ENCODE peak calls at places on chromosomes 13 and 19, in six cellular contexts. One of them, this sample, is unnamed.

GRCh38 chr13:75404721-75405120 is 77.2 kb downstream of the TBC1D4 start:
- DNase-seq in stimulated activated CD4-positive, alpha-beta T cell treated with anti-CD3 and anti-CD28 coated beads, Interleukin-2, amount 100 ng/mL, for 48 hours: no peak
- DNase-seq in naive thymus-derived CD8-positive, alpha-beta T cell: no peak
- DNase-seq in HFF-Myc: no peak
- DNase-seq in transverse colon: no peak
- DNase-seq in memory B cell: no peak
- DNase-seq in this sample: no peak

GRCh38 chr19:50967924-50968708 is 1.3 kb downstream of the KLK6 start:
- DNase-seq in stimulated activated CD4-positive, alpha-beta T cell treated with anti-CD3 and anti-CD28 coated beads, Interleukin-2, amount 100 ng/mL, for 48 hours: no peak
- DNase-seq in transverse colon: no peak
- DNase-seq in HFF-Myc: no peak
- DNase-seq in memory B cell: no peak
- DNase-seq in naive thymus-derived CD8-positive, alpha-beta T cell: no peak
- DNase-seq in this sample: no peak

GRCh38 chr19:44741841-44742352 is 6.6 kb upstream of the BCL3 start:
- DNase-seq in stimulated activated CD4-positive, alpha-beta T cell treated with anti-CD3 and anti-CD28 coated beads, Interleukin-2, amount 100 ng/mL, for 48 hours: no peak
- DNase-seq in HFF-Myc: peak
- DNase-seq in memory B cell: no peak
- DNase-seq in naive thymus-derived CD8-positive, alpha-beta T cell: peak
- DNase-seq in transverse colon: peak
- DNase-seq in this sample: peak

GRCh38 chr13:32409561-32410440 is 18.1 kb downstream of the N4BP2L1 start:
- DNase-seq in stimulated activated CD4-positive, alpha-beta T cell treated with anti-CD3 and anti-CD28 coated beads, Interleukin-2, amount 100 ng/mL, for 48 hours: no peak
- DNase-seq in transverse colon: no peak
- DNase-seq in memory B cell: no peak
- DNase-seq in naive thymus-derived CD8-positive, alpha-beta T cell: no peak
- DNase-seq in HFF-Myc: no peak
- DNase-seq in this sample: peak

GRCh38 chr13:74256969-74257368 is 122.8 kb upstream of the KLF12 start:
- DNase-seq in HFF-Myc: no peak
- DNase-seq in memory B cell: no peak
- DNase-seq in naive thymus-derived CD8-positive, alpha-beta T cell: no peak
- DNase-seq in transverse colon: no peak
- DNase-seq in stimulated activated CD4-positive, alpha-beta T cell treated with anti-CD3 and anti-CD28 coated beads, Interleukin-2, amount 100 ng/mL, for 48 hours: no peak
- DNase-seq in this sample: no peak

GRCh38 chr13:58619396-58620113 is 988.0 kb downstream of the PCDH17 start:
- DNase-seq in naive thymus-derived CD8-positive, alpha-beta T cell: no peak
- DNase-seq in transverse colon: no peak
- DNase-seq in memory B cell: no peak
- DNase-seq in HFF-Myc: no peak
- DNase-seq in stimulated activated CD4-positive, alpha-beta T cell treated with anti-CD3 and anti-CD28 coated beads, Interleukin-2, amount 100 ng/mL, for 48 hours: no peak
- DNase-seq in this sample: no peak

GRCh38 chr19:23285948-23286347 is 35.8 kb upstream of the ZNF724 start:
- DNase-seq in HFF-Myc: no peak
- DNase-seq in transverse colon: no peak
- DNase-seq in memory B cell: no peak
- DNase-seq in naive thymus-derived CD8-positive, alpha-beta T cell: no peak
- DNase-seq in stimulated activated CD4-positive, alpha-beta T cell treated with anti-CD3 and anti-CD28 coated beads, Interleukin-2, amount 100 ng/mL, for 48 hours: no peak
- DNase-seq in this sample: no peak

GRCh38 chr13:20696073-20696472 is 7.4 kb upstream of the IL17D start:
- DNase-seq in memory B cell: no peak
- DNase-seq in transverse colon: no peak
- DNase-seq in naive thymus-derived CD8-positive, alpha-beta T cell: no peak
- DNase-seq in stimulated activated CD4-positive, alpha-beta T cell treated with anti-CD3 and anti-CD28 coated beads, Interleukin-2, amount 100 ng/mL, for 48 hours: no peak
- DNase-seq in HFF-Myc: no peak
- DNase-seq in this sample: peak

GRCh38 chr19:50723069-50723468 is at the start of gene CLEC11A:
- DNase-seq in stimulated activated CD4-positive, alpha-beta T cell treated with anti-CD3 and anti-CD28 coated beads, Interleukin-2, amount 100 ng/mL, for 48 hours: no peak
- DNase-seq in memory B cell: no peak
- DNase-seq in HFF-Myc: peak
- DNase-seq in transverse colon: peak
- DNase-seq in naive thymus-derived CD8-positive, alpha-beta T cell: no peak
- DNase-seq in this sample: peak

GRCh38 chr19:27974082-27974513 is 1238.9 kb downstream of the UQCRFS1 start:
- DNase-seq in HFF-Myc: no peak
- DNase-seq in naive thymus-derived CD8-positive, alpha-beta T cell: no peak
- DNase-seq in transverse colon: peak
- DNase-seq in stimulated activated CD4-positive, alpha-beta T cell treated with anti-CD3 and anti-CD28 coated beads, Interleukin-2, amount 100 ng/mL, for 48 hours: no peak
- DNase-seq in memory B cell: no peak
- DNase-seq in this sample: peak

GRCh38 chr19:45920458-45920857 is 5.9 kb upstream of the NANOS2 start:
- DNase-seq in HFF-Myc: no peak
- DNase-seq in stimulated activated CD4-positive, alpha-beta T cell treated with anti-CD3 and anti-CD28 coated beads, Interleukin-2, amount 100 ng/mL, for 48 hours: no peak
- DNase-seq in transverse colon: no peak
- DNase-seq in naive thymus-derived CD8-positive, alpha-beta T cell: no peak
- DNase-seq in memory B cell: no peak
- DNase-seq in this sample: no peak

GRCh38 chr19:19540707-19541515 is 2.8 kb downstream of the CILP2 start:
- DNase-seq in stimulated activated CD4-positive, alpha-beta T cell treated with anti-CD3 and anti-CD28 coated beads, Interleukin-2, amount 100 ng/mL, for 48 hours: peak
- DNase-seq in naive thymus-derived CD8-positive, alpha-beta T cell: peak
- DNase-seq in HFF-Myc: no peak
- DNase-seq in memory B cell: peak
- DNase-seq in transverse colon: peak
- DNase-seq in this sample: peak

GRCh38 chr13:36431204-36432105 is 840 bp upstream of the CCNA1 start:
- DNase-seq in HFF-Myc: no peak
- DNase-seq in naive thymus-derived CD8-positive, alpha-beta T cell: no peak
- DNase-seq in transverse colon: no peak
- DNase-seq in stimulated activated CD4-positive, alpha-beta T cell treated with anti-CD3 and anti-CD28 coated beads, Interleukin-2, amount 100 ng/mL, for 48 hours: no peak
- DNase-seq in memory B cell: peak
- DNase-seq in this sample: peak